ENCODE peak calls at places on chromosomes 11 and 22, in eight cellular contexts. One of them, this sample, is unnamed. For H3K36me3, the result is how much of the 10 kb centered on the place peaks cover.

GRCh38 chr11:1887451-1888346 is 4.0 kb downstream of the PRR33 start:
- DNase-seq in left lung: peak
- DNase-seq in mucosa of descending colon: no peak
- DNase-seq in transverse colon: no peak
- DNase-seq in colonic mucosa: no peak
- DNase-seq in keratinocyte: no peak
- DNase-seq in thoracic aorta: no peak
- DNase-seq in HCT116: no peak
- DNase-seq in this sample: no peak

GRCh38 chr11:35318977-35319925 is 100.1 kb downstream of the SLC1A2 start:
- DNase-seq in thoracic aorta: no peak
- DNase-seq in transverse colon: no peak
- DNase-seq in keratinocyte: no peak
- DNase-seq in mucosa of descending colon: no peak
- DNase-seq in colonic mucosa: no peak
- DNase-seq in left lung: no peak
- DNase-seq in HCT116: no peak
- DNase-seq in this sample: no peak

GRCh38 chr11:44744160-44744559 is 17.4 kb downstream of the TSPAN18 start:
- DNase-seq in transverse colon: no peak
- DNase-seq in mucosa of descending colon: no peak
- DNase-seq in keratinocyte: no peak
- DNase-seq in left lung: no peak
- DNase-seq in colonic mucosa: no peak
- DNase-seq in HCT116: no peak
- DNase-seq in thoracic aorta: no peak
- DNase-seq in this sample: no peak

GRCh38 chr11:10476927-10477689 is 22.0 kb downstream of the AMPD3 start:
- DNase-seq in left lung: no peak
- DNase-seq in HCT116: no peak
- DNase-seq in transverse colon: no peak
- DNase-seq in keratinocyte: no peak
- DNase-seq in mucosa of descending colon: no peak
- DNase-seq in colonic mucosa: no peak
- DNase-seq in thoracic aorta: no peak
- DNase-seq in this sample: no peak

GRCh38 chr11:94623120-94623735 is 56.1 kb downstream of the PIWIL4 start:
- DNase-seq in mucosa of descending colon: peak
- DNase-seq in HCT116: peak
- DNase-seq in thoracic aorta: no peak
- DNase-seq in keratinocyte: peak
- DNase-seq in left lung: no peak
- DNase-seq in transverse colon: peak
- DNase-seq in colonic mucosa: peak
- DNase-seq in this sample: peak

GRCh38 chr11:59918987-59919589 is 19.1 kb upstream of the OOSP1 start:
- DNase-seq in HCT116: peak
- DNase-seq in left lung: no peak
- DNase-seq in transverse colon: peak
- DNase-seq in keratinocyte: no peak
- DNase-seq in colonic mucosa: peak
- DNase-seq in thoracic aorta: no peak
- DNase-seq in mucosa of descending colon: peak
- DNase-seq in this sample: no peak

GRCh38 chr22:38418589-38418988 is 36.4 kb downstream of the KCNJ4 start:
- DNase-seq in HCT116: no peak
- DNase-seq in keratinocyte: no peak
- DNase-seq in transverse colon: no peak
- DNase-seq in colonic mucosa: no peak
- DNase-seq in left lung: peak
- DNase-seq in thoracic aorta: no peak
- DNase-seq in mucosa of descending colon: no peak
- DNase-seq in this sample: no peak

GRCh38 chr11:134101292-134101691 is 32.4 kb downstream of the JAM3 start:
- DNase-seq in transverse colon: no peak
- DNase-seq in keratinocyte: no peak
- DNase-seq in HCT116: no peak
- DNase-seq in thoracic aorta: no peak
- DNase-seq in colonic mucosa: no peak
- DNase-seq in left lung: no peak
- DNase-seq in mucosa of descending colon: no peak
- DNase-seq in this sample: no peak

GRCh38 chr11:3133456-3134217 is 31.5 kb downstream of the OSBPL5 start:
- DNase-seq in keratinocyte: no peak
- DNase-seq in mucosa of descending colon: no peak
- DNase-seq in thoracic aorta: no peak
- DNase-seq in left lung: peak
- DNase-seq in colonic mucosa: no peak
- DNase-seq in HCT116: no peak
- DNase-seq in transverse colon: peak
- DNase-seq in this sample: no peak

GRCh38 chr22:25572708-25573161 is 8.3 kb downstream of the GRK3 start:
- DNase-seq in transverse colon: no peak
- DNase-seq in thoracic aorta: no peak
- DNase-seq in HCT116: no peak
- DNase-seq in colonic mucosa: no peak
- DNase-seq in mucosa of descending colon: no peak
- DNase-seq in keratinocyte: no peak
- DNase-seq in left lung: no peak
- DNase-seq in this sample: no peak

GRCh38 chr11:82927264-82927880 is 25.8 kb downstream of the DDIAS start:
- DNase-seq in transverse colon: no peak
- DNase-seq in thoracic aorta: no peak
- DNase-seq in left lung: no peak
- DNase-seq in mucosa of descending colon: peak
- DNase-seq in HCT116: peak
- DNase-seq in colonic mucosa: peak
- DNase-seq in keratinocyte: no peak
- DNase-seq in this sample: peak

GRCh38 chr22:44332946-44333345 is 20.2 kb upstream of the SHISAL1 start:
- DNase-seq in transverse colon: no peak
- DNase-seq in mucosa of descending colon: no peak
- DNase-seq in keratinocyte: no peak
- DNase-seq in HCT116: no peak
- DNase-seq in thoracic aorta: no peak
- DNase-seq in colonic mucosa: no peak
- DNase-seq in left lung: no peak
- DNase-seq in this sample: no peak
- TF ChIP-seq CTCF in transverse colon: no peak
- TF ChIP-seq CTCF in mucosa of descending colon: no peak
- TF ChIP-seq CTCF in keratinocyte: no peak
- TF ChIP-seq CTCF in HCT116: no peak
- TF ChIP-seq CTCF in thoracic aorta: no peak
- TF ChIP-seq CTCF in colonic mucosa: no peak
- TF ChIP-seq CTCF in left lung: no peak
- TF ChIP-seq CTCF in this sample: no peak

DNA sequence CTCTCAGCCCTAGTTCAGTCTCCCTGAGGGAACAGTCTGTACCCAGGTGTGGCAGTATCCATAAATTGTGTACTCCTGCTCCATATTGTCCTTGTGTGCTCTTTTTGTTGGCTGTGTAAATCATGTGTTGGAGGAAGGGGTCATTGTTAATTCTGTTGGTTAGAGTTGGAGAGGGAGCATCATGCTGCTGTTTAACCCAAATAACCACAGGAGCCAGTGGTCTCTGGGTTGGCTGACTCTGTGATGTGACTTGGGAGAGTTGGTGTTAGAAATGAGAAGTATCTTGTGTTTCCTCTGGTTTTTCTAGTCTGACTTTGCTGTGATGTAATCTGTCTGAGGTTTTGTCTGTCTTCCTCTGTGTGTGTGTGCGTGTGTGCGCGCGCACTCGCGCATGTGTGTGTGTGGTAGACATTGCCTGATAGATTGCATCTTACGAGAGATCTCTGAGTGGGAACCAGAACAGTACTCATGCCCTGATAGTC is 30.5 kb downstream of the CTNND1 start:
- DNase-seq in thoracic aorta: peak
- DNase-seq in mucosa of descending colon: peak
- DNase-seq in colonic mucosa: peak
- DNase-seq in keratinocyte: no peak
- DNase-seq in transverse colon: peak
- DNase-seq in left lung: peak
- DNase-seq in HCT116: no peak
- DNase-seq in this sample: no peak
- H3K36me3 ChIP-seq in thoracic aorta: under half
- H3K36me3 ChIP-seq in mucosa of descending colon: under half
- H3K36me3 ChIP-seq in colonic mucosa: under half
- H3K36me3 ChIP-seq in keratinocyte: under half
- H3K36me3 ChIP-seq in transverse colon: under half
- H3K36me3 ChIP-seq in left lung: under half
- H3K36me3 ChIP-seq in HCT116: under half
- H3K36me3 ChIP-seq in this sample: under half

GRCh38 chr22:19735665-19736510 is 12.5 kb downstream of the GP1BB start:
- DNase-seq in thoracic aorta: no peak
- DNase-seq in keratinocyte: no peak
- DNase-seq in colonic mucosa: no peak
- DNase-seq in mucosa of descending colon: no peak
- DNase-seq in left lung: no peak
- DNase-seq in transverse colon: no peak
- DNase-seq in HCT116: no peak
- DNase-seq in this sample: no peak
- H3K4me3 ChIP-seq in thoracic aorta: no peak
- H3K4me3 ChIP-seq in keratinocyte: no peak
- H3K4me3 ChIP-seq in colonic mucosa: no peak
- H3K4me3 ChIP-seq in mucosa of descending colon: no peak
- H3K4me3 ChIP-seq in left lung: no peak
- H3K4me3 ChIP-seq in transverse colon: no peak
- H3K4me3 ChIP-seq in HCT116: no peak
- H3K4me3 ChIP-seq in this sample: no peak

GRCh38 chr22:32793604-32794003 is 7.9 kb upstream of the TIMP3 start:
- DNase-seq in colonic mucosa: no peak
- DNase-seq in mucosa of descending colon: no peak
- DNase-seq in keratinocyte: no peak
- DNase-seq in HCT116: no peak
- DNase-seq in left lung: no peak
- DNase-seq in transverse colon: no peak
- DNase-seq in thoracic aorta: no peak
- DNase-seq in this sample: no peak

GRCh38 chr22:32791056-32791455 is 10.4 kb upstream of the TIMP3 start:
- DNase-seq in HCT116: no peak
- DNase-seq in colonic mucosa: no peak
- DNase-seq in keratinocyte: no peak
- DNase-seq in mucosa of descending colon: no peak
- DNase-seq in transverse colon: no peak
- DNase-seq in left lung: no peak
- DNase-seq in thoracic aorta: no peak
- DNase-seq in this sample: no peak

GRCh38 chr22:32796865-32797573 is 4.5 kb upstream of the TIMP3 start:
- DNase-seq in thoracic aorta: peak
- DNase-seq in HCT116: peak
- DNase-seq in left lung: peak
- DNase-seq in mucosa of descending colon: peak
- DNase-seq in keratinocyte: no peak
- DNase-seq in colonic mucosa: peak
- DNase-seq in transverse colon: peak
- DNase-seq in this sample: no peak

GRCh38 chr22:32795214-32795596 is 6.3 kb upstream of the TIMP3 start:
- DNase-seq in keratinocyte: no peak
- DNase-seq in colonic mucosa: no peak
- DNase-seq in HCT116: no peak
- DNase-seq in thoracic aorta: no peak
- DNase-seq in transverse colon: no peak
- DNase-seq in left lung: no peak
- DNase-seq in mucosa of descending colon: no peak
- DNase-seq in this sample: no peak

DNA sequence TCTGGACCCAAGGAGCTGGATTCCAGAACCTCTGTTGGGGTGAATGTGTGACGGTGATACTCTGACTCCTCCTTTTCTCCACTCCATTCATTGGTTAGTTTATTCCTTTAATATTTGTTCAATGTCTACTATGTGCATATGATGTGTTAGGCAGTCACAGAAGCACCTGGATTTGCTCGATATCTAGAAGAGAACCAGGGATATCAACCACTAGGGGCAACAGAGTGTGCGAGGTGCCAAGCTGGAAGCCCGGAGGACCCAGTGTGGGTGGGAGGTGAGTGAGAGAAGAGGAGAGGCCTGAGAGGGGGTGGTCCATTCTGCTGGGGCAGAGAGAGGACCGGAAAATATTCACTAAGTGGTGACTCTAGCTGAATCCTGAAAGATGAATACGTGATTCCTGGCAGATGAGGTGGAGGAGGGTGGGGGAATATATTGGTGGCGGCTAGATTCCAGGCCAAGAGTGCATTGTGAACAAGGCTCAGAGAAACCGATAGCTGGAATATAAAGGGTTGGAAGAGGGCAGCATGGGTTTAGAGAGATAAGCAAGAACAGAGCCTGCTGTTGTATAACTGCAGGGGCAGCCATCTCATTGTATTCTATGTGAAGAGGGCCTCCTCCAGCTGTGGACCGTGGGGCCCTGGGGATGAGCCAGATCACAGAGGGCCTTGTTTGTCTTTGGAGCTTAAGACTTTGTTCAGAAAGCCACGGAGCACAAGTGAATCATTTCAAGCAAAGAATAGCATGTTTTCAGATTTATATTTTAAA is 6.9 kb upstream of the TIMP3 start:
- DNase-seq in left lung: no peak
- DNase-seq in mucosa of descending colon: no peak
- DNase-seq in transverse colon: no peak
- DNase-seq in thoracic aorta: no peak
- DNase-seq in colonic mucosa: no peak
- DNase-seq in keratinocyte: no peak
- DNase-seq in HCT116: peak
- DNase-seq in this sample: no peak
- TF ChIP-seq CTCF in left lung: no peak
- TF ChIP-seq CTCF in mucosa of descending colon: no peak
- TF ChIP-seq CTCF in transverse colon: no peak
- TF ChIP-seq CTCF in thoracic aorta: no peak
- TF ChIP-seq CTCF in colonic mucosa: no peak
- TF ChIP-seq CTCF in keratinocyte: no peak
- TF ChIP-seq CTCF in HCT116: no peak
- TF ChIP-seq CTCF in this sample: no peak

GRCh38 chr22:49790912-49791311 is 36.8 kb downstream of the BRD1 start:
- DNase-seq in transverse colon: no peak
- DNase-seq in mucosa of descending colon: no peak
- DNase-seq in HCT116: no peak
- DNase-seq in colonic mucosa: no peak
- DNase-seq in left lung: peak
- DNase-seq in keratinocyte: no peak
- DNase-seq in thoracic aorta: no peak
- DNase-seq in this sample: no peak

GRCh38 chr22:49793871-49794270 is 33.8 kb downstream of the BRD1 start:
- DNase-seq in left lung: peak
- DNase-seq in colonic mucosa: no peak
- DNase-seq in transverse colon: no peak
- DNase-seq in thoracic aorta: no peak
- DNase-seq in HCT116: no peak
- DNase-seq in mucosa of descending colon: no peak
- DNase-seq in keratinocyte: no peak
- DNase-seq in this sample: no peak

GRCh38 chr22:49791682-49792081 is 36.0 kb downstream of the BRD1 start:
- DNase-seq in keratinocyte: no peak
- DNase-seq in transverse colon: no peak
- DNase-seq in colonic mucosa: no peak
- DNase-seq in thoracic aorta: no peak
- DNase-seq in HCT116: no peak
- DNase-seq in mucosa of descending colon: no peak
- DNase-seq in left lung: peak
- DNase-seq in this sample: no peak

GRCh38 chr22:49793296-49793695 is 34.4 kb downstream of the BRD1 start:
- DNase-seq in keratinocyte: no peak
- DNase-seq in colonic mucosa: no peak
- DNase-seq in thoracic aorta: no peak
- DNase-seq in mucosa of descending colon: no peak
- DNase-seq in transverse colon: no peak
- DNase-seq in HCT116: no peak
- DNase-seq in left lung: no peak
- DNase-seq in this sample: no peak

GRCh38 chr22:49792107-49792506 is 35.6 kb downstream of the BRD1 start:
- DNase-seq in colonic mucosa: no peak
- DNase-seq in HCT116: no peak
- DNase-seq in transverse colon: no peak
- DNase-seq in thoracic aorta: no peak
- DNase-seq in left lung: peak
- DNase-seq in keratinocyte: no peak
- DNase-seq in mucosa of descending colon: no peak
- DNase-seq in this sample: no peak
- H3K36me3 ChIP-seq in colonic mucosa: under half
- H3K36me3 ChIP-seq in HCT116: under half
- H3K36me3 ChIP-seq in transverse colon: under half
- H3K36me3 ChIP-seq in thoracic aorta: under half
- H3K36me3 ChIP-seq in left lung: under half
- H3K36me3 ChIP-seq in keratinocyte: under half
- H3K36me3 ChIP-seq in mucosa of descending colon: under half
- H3K36me3 ChIP-seq in this sample: under half

This sample was measured in kidney epithelial cell.